ENCODE peak calls at places on chromosomes 5 and 9, in five cellular contexts. I is HepG2, Q is endothelial cell of umbilical vein, H is HL-60, R is sigmoid colon. L is an unnamed sample.

GRCh38 chr5:139058121-139058520 is 140.0 kb downstream of the SIL1 start:
- DNase-seq in I (no peak), Q (no peak), H (no peak), R (no peak), L (no peak)

GRCh38 chr9:27548055-27548741 is 18.6 kb upstream of the MOB3B start:
- DNase-seq in I (no peak), Q (peak), H (no peak), R (no peak), L (peak)

GRCh38 chr9:116198344-116198743 is 44.8 kb downstream of the PAPPA start:
- DNase-seq in I (no peak), Q (no peak), H (no peak), R (no peak), L (no peak)

GRCh38 chr5:12655675-12656074 is 751.4 kb upstream of the CTNND2 start:
- DNase-seq in I (no peak), Q (no peak), H (no peak), R (no peak), L (no peak)

GRCh38 chr9:5041390-5042115 is 56.5 kb downstream of the JAK2 start:
- DNase-seq in I (no peak), Q (no peak), H (no peak), R (peak), L (no peak)

GRCh38 chr5:114411380-114411931 is 49.6 kb downstream of the KCNN2 start:
- DNase-seq in I (no peak), Q (no peak), H (no peak), R (no peak), L (no peak)

GRCh38 chr5:109409844-109410388 is at the start of gene PJA2:
- DNase-seq in I (peak), Q (peak), H (peak), R (peak), L (peak)

GRCh38 chr5:142542906-142543305 is 143.0 kb downstream of the FGF1 start:
- DNase-seq in I (no peak), Q (peak), H (no peak), R (no peak), L (no peak)

GRCh38 chr9:97564291-97565175 is 63.1 kb downstream of the TMOD1 start:
- DNase-seq in I (no peak), Q (peak), H (no peak), R (peak), L (no peak)

GRCh38 chr5:180345781-180346180 is 7.4 kb downstream of the GFPT2 start:
- DNase-seq in I (no peak), Q (no peak), H (no peak), R (no peak), L (no peak)

DNA sequence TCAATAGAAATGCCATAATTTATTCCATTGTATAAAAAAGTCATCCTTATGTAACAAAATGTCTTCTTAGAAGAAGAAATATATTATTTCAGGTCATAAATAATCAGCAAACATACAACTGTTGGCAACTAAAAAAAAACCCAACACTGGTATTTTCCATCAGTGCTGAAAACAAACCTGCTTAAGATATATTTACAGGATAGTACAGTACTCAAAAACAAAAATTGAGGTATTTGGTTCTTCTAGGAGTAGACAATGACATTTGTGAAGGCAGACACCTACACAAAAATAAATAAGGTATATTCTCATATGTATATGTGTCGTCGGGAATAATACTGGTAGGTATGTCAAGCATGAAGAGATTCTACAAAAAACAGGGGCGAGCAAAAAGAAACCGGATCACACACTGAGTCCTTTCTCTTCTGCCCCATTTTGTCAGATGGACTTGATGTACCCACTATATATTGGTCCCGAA is 2.9 kb downstream of the DUSP1 start:
- DNase-seq in I (no peak), Q (peak), H (no peak), R (no peak), L (no peak)
- TF ChIP-seq POLR2AphosphoS5 in I (no peak), Q (no peak), H (no peak), R (no peak), L (no peak)

DNA sequence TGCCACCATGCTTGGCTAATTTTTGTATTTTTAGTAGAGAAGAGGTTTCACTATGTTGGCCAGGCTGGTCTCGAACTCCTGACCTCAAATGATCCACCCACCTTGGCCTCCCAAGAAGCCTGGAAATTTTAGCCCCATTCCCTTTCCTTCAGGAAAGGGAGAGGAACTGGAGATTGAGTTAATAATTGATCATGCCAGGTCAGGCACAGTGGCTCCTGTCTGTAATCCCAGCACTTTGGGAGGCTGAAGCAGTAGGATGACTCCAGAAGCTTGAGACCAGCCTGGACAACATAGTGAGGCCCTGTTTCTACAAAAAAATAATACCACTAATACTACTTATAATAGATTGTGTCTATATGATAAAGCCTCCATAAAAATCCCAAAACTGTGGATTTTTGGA is 124.6 kb downstream of the UNC13B start:
- DNase-seq in I (no peak), Q (no peak), H (no peak), R (no peak), L (no peak)
- TF ChIP-seq POLR2AphosphoS5 in I (no peak), Q (no peak), H (no peak), R (no peak), L (no peak)

GRCh38 chr9:127700140-127700539 is 6.6 kb upstream of the CFAP157 start:
- DNase-seq in I (no peak), Q (no peak), H (no peak), R (no peak), L (no peak)

GRCh38 chr9:127697575-127697974 is 9.2 kb upstream of the CFAP157 start:
- DNase-seq in I (no peak), Q (no peak), H (no peak), R (no peak), L (no peak)

GRCh38 chr9:127698386-127698785 is 8.4 kb upstream of the CFAP157 start:
- DNase-seq in I (no peak), Q (no peak), H (no peak), R (no peak), L (no peak)

GRCh38 chr9:127700594-127701255 is 6.1 kb upstream of the CFAP157 start:
- DNase-seq in I (no peak), Q (no peak), H (no peak), R (no peak), L (no peak)

GRCh38 chr9:127698985-127699670 is 7.7 kb upstream of the CFAP157 start:
- DNase-seq in I (no peak), Q (peak), H (no peak), R (peak), L (peak)
- TF ChIP-seq POLR2AphosphoS5 in I (no peak), Q (peak), H (no peak), R (peak), L (peak)

GRCh38 chr9:110784309-110784708 is 115.7 kb downstream of the MUSK start:
- DNase-seq in I (no peak), Q (no peak), H (no peak), R (no peak), L (no peak)

GRCh38 chr9:110777201-110777842 is 108.7 kb downstream of the MUSK start:
- DNase-seq in I (no peak), Q (peak), H (no peak), R (no peak), L (no peak)

GRCh38 chr9:110777843-110778215 is 109.2 kb downstream of the MUSK start:
- DNase-seq in I (no peak), Q (no peak), H (no peak), R (no peak), L (no peak)

GRCh38 chr9:110785166-110785565 is 116.6 kb downstream of the MUSK start:
- DNase-seq in I (no peak), Q (no peak), H (no peak), R (no peak), L (no peak)

GRCh38 chr9:110782701-110783100 is 114.1 kb downstream of the MUSK start:
- DNase-seq in I (no peak), Q (no peak), H (no peak), R (no peak), L (no peak)
- TF ChIP-seq POLR2AphosphoS5 in I (no peak), Q (no peak), H (no peak), R (no peak), L (no peak)

DNA sequence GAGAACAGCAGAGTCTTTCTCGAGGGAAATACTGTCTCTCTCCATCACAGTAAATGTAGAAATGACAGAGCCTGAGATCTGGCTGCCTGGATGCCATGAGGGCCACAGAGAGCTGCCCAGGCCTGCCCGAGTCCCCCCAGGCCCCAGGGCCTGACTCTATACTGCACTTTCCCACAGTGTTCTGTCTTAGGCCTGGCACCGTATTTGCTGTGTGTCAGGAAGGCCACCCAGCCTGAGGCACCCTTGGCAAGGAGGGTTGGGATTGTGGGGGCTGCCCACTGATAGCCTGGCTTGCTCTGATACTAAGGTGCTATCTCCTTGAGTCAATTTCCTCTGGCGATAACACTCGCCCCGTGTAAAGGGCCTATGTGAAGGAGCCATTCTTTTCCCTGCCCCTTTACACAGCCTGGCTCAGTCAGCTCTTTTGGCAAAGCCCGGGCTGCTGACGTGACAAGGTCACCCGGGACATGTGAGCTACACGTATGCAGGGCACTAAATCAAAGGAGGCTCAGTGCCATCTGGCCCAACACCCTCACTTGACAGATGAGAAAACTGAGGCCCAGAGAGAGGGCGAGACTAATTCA is 630.1 kb upstream of the KLF4 start:
- DNase-seq in I (no peak), Q (no peak), H (no peak), R (no peak), L (no peak)
- TF ChIP-seq POLR2AphosphoS5 in I (no peak), Q (no peak), H (no peak), R (no peak), L (no peak)

GRCh38 chr9:113580041-113580953 is 116.8 kb downstream of the RGS3 start:
- DNase-seq in I (no peak), Q (peak), H (no peak), R (peak), L (no peak)
- TF ChIP-seq POLR2AphosphoS5 in I (no peak), Q (no peak), H (peak), R (no peak), L (no peak)